ENCODE peak calls at places on chromosomes 16 and 17, in six cellular contexts. M, W, U, Z, F and L are unnamed samples.

GRCh38 chr17:66702106-66702936 is 132.6 kb upstream of the CACNG5 start:
- DNase-seq in M (no peak), W (no peak), U (no peak), Z (no peak), F (no peak), L (no peak)

GRCh38 chr17:11901901-11902300 is 95.4 kb downstream of the ZNF18 start:
- DNase-seq in M (no peak), W (no peak), U (no peak), Z (no peak), F (no peak), L (no peak)

GRCh38 chr17:39926588-39927100 is 757 bp downstream of the ORMDL3 start:
- DNase-seq in M (no peak), W (peak), U (no peak), Z (peak), F (no peak), L (no peak)

GRCh38 chr16:31476305-31477219 is 4.6 kb downstream of the TGFB1I1 start:
- DNase-seq in M (peak), W (no peak), U (peak), Z (peak), F (no peak), L (no peak)

GRCh38 chr16:83928341-83929055 is 24.5 kb upstream of the OSGIN1 start:
- DNase-seq in M (no peak), W (no peak), U (no peak), Z (no peak), F (peak), L (peak)

GRCh38 chr17:42485680-42486079 is 27.0 kb downstream of the ATP6V0A1 start:
- DNase-seq in M (no peak), W (no peak), U (no peak), Z (no peak), F (no peak), L (no peak)

GRCh38 chr17:29565643-29566472 is 979 bp downstream of the ABHD15 start:
- DNase-seq in M (peak), W (no peak), U (peak), Z (no peak), F (no peak), L (peak)

GRCh38 chr16:79348521-79349306 is 251.8 kb downstream of the MAF start:
- DNase-seq in M (no peak), W (no peak), U (no peak), Z (no peak), F (no peak), L (no peak)

GRCh38 chr16:57192720-57193486 is 6.8 kb downstream of the RSPRY1 start:
- DNase-seq in M (no peak), W (peak), U (no peak), Z (no peak), F (no peak), L (no peak)

GRCh38 chr17:39579318-39580081 is 28.2 kb downstream of the NEUROD2 start:
- DNase-seq in M (no peak), W (no peak), U (no peak), Z (no peak), F (no peak), L (no peak)

GRCh38 chr16:48497932-48498760 is 111.8 kb downstream of the N4BP1 start:
- DNase-seq in M (no peak), W (no peak), U (peak), Z (no peak), F (no peak), L (no peak)

GRCh38 chr16:27977966-27978365 is 85.5 kb downstream of the GSG1L start:
- DNase-seq in M (no peak), W (no peak), U (no peak), Z (peak), F (no peak), L (no peak)

GRCh38 chr16:1713933-1714332 is 7.9 kb downstream of the MAPK8IP3 start:
- DNase-seq in M (peak), W (no peak), U (no peak), Z (no peak), F (no peak), L (no peak)

GRCh38 chr17:76701471-76701967 is 9.2 kb downstream of the MXRA7 start:
- DNase-seq in M (no peak), W (no peak), U (no peak), Z (no peak), F (no peak), L (no peak)

GRCh38 chr17:64154321-64155089 is 24.6 kb upstream of the ERN1 start:
- DNase-seq in M (no peak), W (no peak), U (no peak), Z (no peak), F (no peak), L (no peak)

GRCh38 chr17:59465949-59466307 is 99.5 kb upstream of the DHX40 start:
- DNase-seq in M (no peak), W (no peak), U (no peak), Z (no peak), F (no peak), L (no peak)

GRCh38 chr17:80999224-81000088 is 7.8 kb downstream of the CHMP6 start:
- DNase-seq in M (peak), W (no peak), U (no peak), Z (no peak), F (no peak), L (no peak)

GRCh38 chr17:81869221-81870154 is 1.6 kb downstream of the ARHGDIA start:
- DNase-seq in M (no peak), W (no peak), U (peak), Z (no peak), F (no peak), L (peak)

GRCh38 chr16:23826528-23827244 is 9.1 kb upstream of the PRKCB start:
- DNase-seq in M (peak), W (no peak), U (no peak), Z (peak), F (no peak), L (no peak)

GRCh38 chr16:68450741-68451140 is 2.4 kb upstream of the SMPD3 start:
- DNase-seq in M (no peak), W (no peak), U (no peak), Z (no peak), F (no peak), L (no peak)

GRCh38 chr17:81867952-81868673 is 3.0 kb downstream of the ARHGDIA start:
- DNase-seq in M (no peak), W (no peak), U (no peak), Z (no peak), F (no peak), L (peak)

GRCh38 chr17:40319651-40320550 is 10.9 kb downstream of the RARA start:
- DNase-seq in M (no peak), W (no peak), U (no peak), Z (peak), F (no peak), L (peak)

GRCh38 chr17:57672971-57673370 is 72.1 kb downstream of the CCDC182 start:
- DNase-seq in M (no peak), W (no peak), U (peak), Z (no peak), F (no peak), L (no peak)

GRCh38 chr16:17828012-17828411 is 357.3 kb upstream of the XYLT1 start:
- DNase-seq in M (no peak), W (no peak), U (no peak), Z (no peak), F (peak), L (no peak)

GRCh38 chr16:29821663-29822115 is 1.4 kb downstream of the MVP start:
- DNase-seq in M (no peak), W (peak), U (no peak), Z (no peak), F (no peak), L (no peak)

GRCh38 chr17:81465912-81466311 is 46.7 kb downstream of the ACTG1 start:
- DNase-seq in M (no peak), W (no peak), U (no peak), Z (no peak), F (no peak), L (no peak)

GRCh38 chr16:70252355-70252988 is 732 bp upstream of the EXOSC6 start:
- DNase-seq in M (no peak), W (peak), U (peak), Z (no peak), F (no peak), L (no peak)

GRCh38 chr16:65214196-65214595 is 92.3 kb upstream of the CDH11 start:
- DNase-seq in M (no peak), W (no peak), U (no peak), Z (no peak), F (no peak), L (no peak)

GRCh38 chr16:78200623-78201096 is 101.2 kb downstream of the WWOX start:
- DNase-seq in M (no peak), W (no peak), U (no peak), Z (no peak), F (no peak), L (no peak)

GRCh38 chr17:38428643-38429371 is 543 bp downstream of the ARHGAP23 start:
- DNase-seq in M (peak), W (peak), U (peak), Z (peak), F (no peak), L (no peak)

GRCh38 chr17:58052951-58053715 is 30.1 kb upstream of the DYNLL2 start:
- DNase-seq in M (peak), W (no peak), U (no peak), Z (no peak), F (no peak), L (no peak)

GRCh38 chr16:10876799-10877341 is at the start of gene CIITA:
- DNase-seq in M (peak), W (peak), U (peak), Z (no peak), F (peak), L (peak)